ENCODE peak calls at places on chromosomes 11 and 22, in ten cellular contexts. C is CD8-positive, alpha-beta T cell; Y is aorta; G is glomerular endothelial cell; K is transverse colon; A is stimulated activated CD4-positive, alpha-beta T cell treated with anti-CD3 and anti-CD28 coated beads, Interleukin-12 subunit alpha, Interleukin-12 subunit beta, amount 100 ng/mL, for 48 hours; M is fibroblast of the conjunctiva; J is NCI-H2029; I is GM23248; B is colonic mucosa. O is an unnamed sample.

GRCh38 chr11:26947904-26948639 is 45.8 kb upstream of the FIBIN start:
- DNase-seq in C (no peak), Y (no peak), G (no peak), K (no peak), A (no peak), M (no peak), J (no peak), I (peak), B (no peak), O (peak)

GRCh38 chr11:81987829-81988472 is 745.7 kb downstream of the FAM181B start:
- DNase-seq in C (no peak), Y (no peak), G (no peak), K (no peak), A (no peak), M (peak), J (no peak), I (peak), B (no peak), O (no peak)

GRCh38 chr22:36770116-36770945 is 5.6 kb downstream of the IFT27 start:
- DNase-seq in C (no peak), Y (no peak), G (no peak), K (no peak), A (no peak), M (no peak), J (no peak), I (no peak), B (no peak), O (no peak)

GRCh38 chr11:115462004-115462541 is 42.1 kb downstream of the CADM1 start:
- DNase-seq in C (no peak), Y (no peak), G (no peak), K (no peak), A (no peak), M (no peak), J (no peak), I (no peak), B (no peak), O (no peak)

GRCh38 chr11:71201936-71202597 is 50.3 kb downstream of the SHANK2 start:
- DNase-seq in C (no peak), Y (peak), G (no peak), K (no peak), A (no peak), M (no peak), J (no peak), I (no peak), B (no peak), O (no peak)

GRCh38 chr11:19739872-19740271 is 27.2 kb downstream of the NAV2 start:
- DNase-seq in C (no peak), Y (no peak), G (no peak), K (peak), A (no peak), M (no peak), J (no peak), I (peak), B (no peak), O (peak)

GRCh38 chr22:19524170-19525115 is at the start of gene CLDN5:
- DNase-seq in C (no peak), Y (peak), G (no peak), K (no peak), A (no peak), M (no peak), J (no peak), I (peak), B (no peak), O (peak)

GRCh38 chr11:118679483-118679882 is at the start of gene TREH:
- DNase-seq in C (no peak), Y (peak), G (no peak), K (peak), A (no peak), M (no peak), J (no peak), I (no peak), B (peak), O (no peak)

GRCh38 chr11:59560702-59561469 is 49.5 kb downstream of the OR4D9 start:
- DNase-seq in C (peak), Y (peak), G (no peak), K (peak), A (peak), M (peak), J (peak), I (peak), B (peak), O (peak)

GRCh38 chr11:126419801-126420729 is 64.6 kb downstream of the ST3GAL4 start:
- DNase-seq in C (no peak), Y (no peak), G (no peak), K (no peak), A (no peak), M (no peak), J (no peak), I (no peak), B (no peak), O (peak)

GRCh38 chr11:96257972-96258951 is 84.7 kb downstream of the MAML2 start:
- DNase-seq in C (peak), Y (no peak), G (no peak), K (no peak), A (no peak), M (no peak), J (no peak), I (peak), B (no peak), O (peak)

GRCh38 chr22:37213218-37213855 is 1.1 kb upstream of the SSTR3 start:
- DNase-seq in C (no peak), Y (peak), G (no peak), K (no peak), A (no peak), M (no peak), J (no peak), I (no peak), B (no peak), O (no peak)

GRCh38 chr22:38144025-38144405 is 33.5 kb upstream of the BAIAP2L2 start:
- DNase-seq in C (no peak), Y (peak), G (no peak), K (no peak), A (no peak), M (no peak), J (peak), I (no peak), B (no peak), O (peak)

GRCh38 chr11:27064086-27064485 is 23.5 kb downstream of the BBOX1 start:
- DNase-seq in C (no peak), Y (no peak), G (no peak), K (no peak), A (no peak), M (no peak), J (no peak), I (no peak), B (no peak), O (peak)

GRCh38 chr11:102771351-102771750 is 9.1 kb downstream of the MMP10 start:
- DNase-seq in C (no peak), Y (no peak), G (no peak), K (no peak), A (no peak), M (no peak), J (no peak), I (no peak), B (no peak), O (no peak)

GRCh38 chr11:69411257-69411924 is 70.1 kb upstream of the LINC01488 start:
- DNase-seq in C (no peak), Y (no peak), G (no peak), K (no peak), A (no peak), M (no peak), J (no peak), I (peak), B (no peak), O (peak)

GRCh38 chr22:36762687-36763260 is 13.1 kb downstream of the IFT27 start:
- DNase-seq in C (no peak), Y (no peak), G (no peak), K (peak), A (no peak), M (peak), J (peak), I (peak), B (no peak), O (peak)

GRCh38 chr11:116229581-116229980 is 543.2 kb downstream of the BUD13 start:
- DNase-seq in C (no peak), Y (no peak), G (no peak), K (no peak), A (no peak), M (no peak), J (no peak), I (no peak), B (no peak), O (no peak)

GRCh38 chr11:7413961-7414728 is 71.2 kb upstream of the OLFML1 start:
- DNase-seq in C (no peak), Y (no peak), G (no peak), K (no peak), A (no peak), M (no peak), J (no peak), I (no peak), B (no peak), O (no peak)

GRCh38 chr11:58390551-58391063 is 16.1 kb downstream of the OR5B3 start:
- DNase-seq in C (no peak), Y (no peak), G (no peak), K (no peak), A (no peak), M (no peak), J (no peak), I (no peak), B (no peak), O (no peak)

GRCh38 chr22:36081023-36081431 is 52.4 kb upstream of the RBFOX2 start:
- DNase-seq in C (no peak), Y (no peak), G (no peak), K (peak), A (no peak), M (peak), J (no peak), I (peak), B (no peak), O (peak)

GRCh38 chr11:69915501-69916250 is 96.5 kb upstream of the FGF3 start:
- DNase-seq in C (no peak), Y (peak), G (peak), K (peak), A (peak), M (peak), J (peak), I (peak), B (peak), O (peak)

GRCh38 chr11:94938399-94939055 is 34.8 kb downstream of the CWC15 start:
- DNase-seq in C (no peak), Y (no peak), G (no peak), K (no peak), A (no peak), M (no peak), J (peak), I (peak), B (no peak), O (peak)

GRCh38 chr22:22911327-22912134 is 23.9 kb downstream of the IGLL5 start:
- DNase-seq in C (no peak), Y (no peak), G (no peak), K (no peak), A (no peak), M (no peak), J (no peak), I (no peak), B (no peak), O (no peak)

GRCh38 chr22:27348634-27349033 is 452.9 kb downstream of the MN1 start:
- DNase-seq in C (no peak), Y (no peak), G (no peak), K (no peak), A (no peak), M (no peak), J (no peak), I (peak), B (no peak), O (peak)

GRCh38 chr11:65551572-65552398 is 6.4 kb downstream of the LTBP3 start:
- DNase-seq in C (peak), Y (no peak), G (no peak), K (peak), A (no peak), M (no peak), J (peak), I (peak), B (peak), O (peak)

GRCh38 chr11:94835571-94835970 is 67.4 kb downstream of the AMOTL1 start:
- DNase-seq in C (no peak), Y (no peak), G (no peak), K (no peak), A (no peak), M (no peak), J (no peak), I (peak), B (no peak), O (peak)

GRCh38 chr11:122863704-122864326 is 18.7 kb upstream of the JHY start:
- DNase-seq in C (no peak), Y (no peak), G (no peak), K (peak), A (no peak), M (peak), J (peak), I (peak), B (peak), O (peak)

GRCh38 chr11:45089845-45090499 is 56.5 kb upstream of the PRDM11 start:
- DNase-seq in C (no peak), Y (no peak), G (no peak), K (no peak), A (no peak), M (peak), J (no peak), I (peak), B (no peak), O (peak)

GRCh38 chr11:132631956-132632355 is 900.3 kb downstream of the OPCML start:
- DNase-seq in C (no peak), Y (no peak), G (no peak), K (no peak), A (no peak), M (no peak), J (no peak), I (peak), B (no peak), O (peak)

GRCh38 chr11:68446046-68446725 is 14.4 kb upstream of the PPP6R3 start:
- DNase-seq in C (no peak), Y (no peak), G (no peak), K (no peak), A (no peak), M (no peak), J (no peak), I (no peak), B (no peak), O (no peak)

GRCh38 chr22:26159886-26160285 is 9.4 kb upstream of the SEZ6L start:
- DNase-seq in C (no peak), Y (no peak), G (no peak), K (no peak), A (no peak), M (no peak), J (no peak), I (no peak), B (no peak), O (no peak)

GRCh38 chr22:17990942-17991341 is 33.4 kb downstream of the MICAL3 start:
- DNase-seq in C (no peak), Y (no peak), G (no peak), K (no peak), A (no peak), M (no peak), J (no peak), I (no peak), B (no peak), O (no peak)

GRCh38 chr11:28860898-28861297 is 752.7 kb downstream of the METTL15 start:
- DNase-seq in C (no peak), Y (no peak), G (peak), K (no peak), A (no peak), M (peak), J (no peak), I (peak), B (no peak), O (peak)

GRCh38 chr22:43734370-43735005 is 77.6 kb downstream of the EFCAB6 start:
- DNase-seq in C (no peak), Y (no peak), G (no peak), K (no peak), A (no peak), M (no peak), J (no peak), I (no peak), B (no peak), O (peak)

GRCh38 chr11:113260096-113260425 is 54.3 kb upstream of the TTC12 start:
- DNase-seq in C (no peak), Y (no peak), G (no peak), K (no peak), A (no peak), M (no peak), J (no peak), I (no peak), B (no peak), O (no peak)

GRCh38 chr22:36966851-36967535 is 52.3 kb downstream of the TST start:
- DNase-seq in C (no peak), Y (no peak), G (no peak), K (no peak), A (no peak), M (no peak), J (no peak), I (peak), B (no peak), O (peak)

GRCh38 chr22:33922268-33922667 is 2.0 kb upstream of the LARGE1 start:
- DNase-seq in C (no peak), Y (peak), G (no peak), K (peak), A (no peak), M (no peak), J (no peak), I (peak), B (peak), O (peak)

GRCh38 chr11:75716659-75717058 is 979 bp upstream of the MOGAT2 start:
- DNase-seq in C (no peak), Y (no peak), G (no peak), K (no peak), A (no peak), M (no peak), J (no peak), I (no peak), B (no peak), O (no peak)

O was measured in EH.